ENCODE peak calls at places on chromosomes 12 and 14, in five cellular contexts. M is lung, G is OCI-LY7, L is mucosa of descending colon, P is glutamatergic neuron. I is an unnamed sample.

GRCh38 chr14:96122496-96122895 is 82.1 kb upstream of the BDKRB2 start:
- DNase-seq in M (no peak), G (no peak), L (no peak), P (peak), I (peak)

GRCh38 chr12:96399081-96399918 is 939 bp downstream of the CDK17 start:
- DNase-seq in M (peak), G (peak), L (peak), P (peak), I (peak)

GRCh38 chr12:4156317-4156716 is 117.2 kb upstream of the CCND2 start:
- DNase-seq in M (no peak), G (no peak), L (no peak), P (no peak), I (no peak)

GRCh38 chr12:2156333-2156732 is 103.5 kb downstream of the CACNA1C start:
- DNase-seq in M (no peak), G (no peak), L (no peak), P (no peak), I (no peak)

GRCh38 chr12:132540436-132540835 is 50.5 kb downstream of the FBRSL1 start:
- DNase-seq in M (no peak), G (no peak), L (no peak), P (no peak), I (no peak)

GRCh38 chr12:20376984-20377383 is 8.6 kb downstream of the PDE3A start:
- DNase-seq in M (no peak), G (peak), L (no peak), P (no peak), I (no peak)

GRCh38 chr12:50061172-50061571 is 3.8 kb downstream of the ASIC1 start:
- DNase-seq in M (no peak), G (no peak), L (no peak), P (no peak), I (no peak)

GRCh38 chr14:80491131-80491530 is 279.8 kb upstream of the DIO2 start:
- DNase-seq in M (no peak), G (peak), L (peak), P (no peak), I (no peak)

GRCh38 chr12:113996026-113996425 is 29.9 kb upstream of the RBM19 start:
- DNase-seq in M (no peak), G (no peak), L (no peak), P (no peak), I (no peak)

GRCh38 chr12:57781241-57781640 is 1.3 kb upstream of the TSFM start:
- DNase-seq in M (no peak), G (no peak), L (no peak), P (no peak), I (no peak)

GRCh38 chr12:110688446-110689001 is 391 bp downstream of the HVCN1 start:
- DNase-seq in M (no peak), G (no peak), L (no peak), P (peak), I (no peak)

GRCh38 chr14:99424306-99424877 is 56.3 kb downstream of the SETD3 start:
- DNase-seq in M (no peak), G (peak), L (no peak), P (no peak), I (no peak)

GRCh38 chr12:57095440-57095839 is 6.5 kb downstream of the NAB2 start:
- DNase-seq in M (no peak), G (no peak), L (no peak), P (no peak), I (no peak)

GRCh38 chr12:57631566-57632368 is 1.2 kb downstream of the B4GALNT1 start:
- DNase-seq in M (no peak), G (no peak), L (no peak), P (peak), I (peak)

GRCh38 chr12:103742349-103742784 is 98.7 kb downstream of the NT5DC3 start:
- DNase-seq in M (no peak), G (no peak), L (no peak), P (no peak), I (no peak)

GRCh38 chr12:5507536-5507935 is 75.6 kb downstream of the NTF3 start:
- DNase-seq in M (no peak), G (no peak), L (no peak), P (no peak), I (no peak)

GRCh38 chr12:98864363-98864762 is 219.3 kb downstream of the APAF1 start:
- DNase-seq in M (no peak), G (no peak), L (no peak), P (no peak), I (no peak)

GRCh38 chr12:13101854-13102375 is 1.6 kb downstream of the GSG1 start:
- DNase-seq in M (no peak), G (peak), L (no peak), P (no peak), I (no peak)

GRCh38 chr14:77284066-77284855 is 13.3 kb upstream of the NGB start:
- DNase-seq in M (no peak), G (no peak), L (no peak), P (peak), I (no peak)

GRCh38 chr12:55446334-55446733 is 2.5 kb downstream of the OR6C2 start:
- DNase-seq in M (no peak), G (no peak), L (no peak), P (no peak), I (no peak)
- TF ChIP-seq CTCF in M (no peak), G (peak), L (no peak), P (no peak), I (peak)

GRCh38 chr12:123601602-123602489 is at the start of gene DDX55:
- DNase-seq in M (peak), G (peak), L (peak), P (peak), I (peak)
- TF ChIP-seq CTCF in M (no peak), G (peak), L (peak), P (no peak), I (peak)

DNA sequence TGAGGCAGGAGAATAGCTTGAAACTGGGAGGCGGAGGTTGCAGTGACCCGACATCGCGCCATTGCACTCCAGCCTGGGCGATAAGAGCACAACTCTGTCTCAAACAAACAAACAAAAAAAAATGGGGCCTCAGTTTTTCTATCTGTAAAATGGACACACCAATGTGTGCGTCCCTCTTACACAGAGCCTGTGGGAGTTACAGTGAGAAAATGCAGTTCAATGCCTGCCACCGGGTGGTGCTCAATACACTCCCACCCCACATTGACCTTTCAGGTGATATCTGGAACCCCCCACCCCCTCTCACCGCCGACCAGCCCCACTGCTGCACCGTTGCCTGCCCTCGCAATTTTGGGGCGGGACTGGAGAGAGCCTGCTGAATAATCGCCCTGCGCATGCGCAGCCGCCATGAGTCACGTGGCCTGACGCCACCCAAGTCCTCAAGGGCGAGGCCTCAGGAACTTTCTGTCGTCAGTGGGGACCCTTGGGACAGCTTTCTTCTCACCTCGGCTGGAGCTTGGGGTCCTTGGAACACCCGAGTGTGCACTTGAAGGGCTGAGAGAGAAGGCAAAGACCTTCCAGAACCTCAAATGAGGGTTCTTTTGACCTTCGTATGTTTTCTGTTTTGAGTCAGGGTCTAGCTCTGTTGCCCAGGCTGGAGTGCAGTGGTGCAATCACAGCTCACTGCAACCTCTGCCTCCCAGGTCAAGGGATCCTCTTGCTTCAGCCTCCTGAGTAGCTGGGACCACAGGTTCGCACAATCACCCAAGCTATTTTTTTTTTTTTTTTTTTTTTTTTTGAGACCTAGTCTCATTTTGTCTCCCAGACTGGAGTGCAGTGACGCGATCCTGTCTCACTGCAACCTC is 14.6 kb upstream of the CABP1 start:
- DNase-seq in M (no peak), G (peak), L (no peak), P (no peak), I (no peak)
- TF ChIP-seq CTCF in M (no peak), G (peak), L (no peak), P (no peak), I (peak)

DNA sequence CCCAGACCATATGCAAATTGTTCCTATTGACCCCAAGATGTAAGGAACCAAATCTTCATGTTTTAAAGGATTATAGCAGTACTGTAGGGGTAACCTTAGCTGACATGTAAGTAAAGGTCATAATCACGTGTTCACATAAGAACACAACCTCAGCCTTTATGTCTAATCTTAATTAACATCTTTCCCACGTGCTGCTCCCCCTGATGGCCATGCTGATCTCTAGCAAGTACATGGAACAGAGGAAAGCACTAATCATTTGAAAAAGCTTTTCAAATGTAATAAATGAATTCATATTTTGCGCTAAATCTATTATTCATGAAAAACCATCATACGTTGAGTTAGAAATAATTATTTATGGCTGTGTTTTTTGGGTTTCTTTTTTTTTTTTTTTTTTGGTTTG is 30.5 kb upstream of the ITPR2 start:
- DNase-seq in M (no peak), G (peak), L (no peak), P (no peak), I (no peak)
- TF ChIP-seq CTCF in M (no peak), G (peak), L (no peak), P (no peak), I (peak)

GRCh38 chr14:61754627-61755381 is 7.4 kb upstream of the SNAPC1 start:
- DNase-seq in M (no peak), G (no peak), L (no peak), P (no peak), I (no peak)

GRCh38 chr14:61752626-61753025 is 9.6 kb upstream of the SNAPC1 start:
- DNase-seq in M (no peak), G (peak), L (no peak), P (no peak), I (no peak)

GRCh38 chr14:61756135-61756534 is 6.1 kb upstream of the SNAPC1 start:
- DNase-seq in M (no peak), G (no peak), L (no peak), P (no peak), I (no peak)

GRCh38 chr14:61751475-61751989 is 10.7 kb upstream of the SNAPC1 start:
- DNase-seq in M (no peak), G (no peak), L (no peak), P (no peak), I (no peak)

GRCh38 chr14:61753631-61754030 is 8.6 kb upstream of the SNAPC1 start:
- DNase-seq in M (no peak), G (peak), L (no peak), P (no peak), I (no peak)
- TF ChIP-seq CTCF in M (no peak), G (peak), L (no peak), P (no peak), I (no peak)

DNA sequence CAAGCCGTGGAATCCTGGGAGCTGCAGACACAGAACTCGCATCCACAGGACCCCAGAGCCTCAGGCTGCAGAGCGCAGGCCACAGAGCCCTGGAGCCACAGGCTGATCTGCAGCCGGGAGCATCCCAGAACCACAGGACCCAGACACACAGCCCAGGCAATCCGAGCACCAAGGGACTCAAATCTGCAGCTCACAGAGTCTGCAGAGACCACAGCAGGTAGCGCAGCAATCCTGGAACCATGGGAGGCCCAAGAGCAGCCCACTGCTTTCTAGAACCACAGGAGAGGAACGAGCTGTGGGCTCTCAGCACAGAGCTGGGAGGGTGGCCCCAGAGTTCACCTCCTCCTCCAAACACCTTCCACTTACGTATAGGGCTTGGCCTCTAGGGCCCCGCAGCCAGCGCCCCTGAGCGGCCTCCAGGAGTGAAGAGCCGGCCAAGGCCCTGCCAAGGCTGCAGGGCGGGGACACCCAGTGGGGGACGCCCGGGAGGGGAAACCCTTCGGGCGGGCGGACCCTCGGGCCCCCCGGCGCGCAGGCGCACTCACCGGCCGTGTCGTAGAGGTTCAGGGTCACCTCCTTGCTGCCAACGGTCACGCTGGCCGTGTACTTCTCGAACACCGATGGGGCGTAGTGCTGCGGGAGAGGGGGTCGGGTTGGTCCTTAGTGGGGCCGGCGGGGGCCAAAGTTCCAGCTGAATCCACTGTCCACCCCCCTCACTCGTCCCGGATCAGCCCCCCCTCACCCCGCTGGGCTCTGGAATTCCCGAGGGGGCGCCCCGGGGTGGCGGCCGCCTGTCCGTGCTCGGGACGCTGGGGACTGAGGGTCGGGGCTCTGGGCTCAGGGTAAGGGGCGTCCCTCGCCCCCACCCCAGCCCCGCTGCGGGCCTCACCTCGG is 634 bp downstream of the RHOF start:
- DNase-seq in M (peak), G (peak), L (peak), P (no peak), I (no peak)
- TF ChIP-seq CTCF in M (no peak), G (peak), L (no peak), P (no peak), I (no peak)

DNA sequence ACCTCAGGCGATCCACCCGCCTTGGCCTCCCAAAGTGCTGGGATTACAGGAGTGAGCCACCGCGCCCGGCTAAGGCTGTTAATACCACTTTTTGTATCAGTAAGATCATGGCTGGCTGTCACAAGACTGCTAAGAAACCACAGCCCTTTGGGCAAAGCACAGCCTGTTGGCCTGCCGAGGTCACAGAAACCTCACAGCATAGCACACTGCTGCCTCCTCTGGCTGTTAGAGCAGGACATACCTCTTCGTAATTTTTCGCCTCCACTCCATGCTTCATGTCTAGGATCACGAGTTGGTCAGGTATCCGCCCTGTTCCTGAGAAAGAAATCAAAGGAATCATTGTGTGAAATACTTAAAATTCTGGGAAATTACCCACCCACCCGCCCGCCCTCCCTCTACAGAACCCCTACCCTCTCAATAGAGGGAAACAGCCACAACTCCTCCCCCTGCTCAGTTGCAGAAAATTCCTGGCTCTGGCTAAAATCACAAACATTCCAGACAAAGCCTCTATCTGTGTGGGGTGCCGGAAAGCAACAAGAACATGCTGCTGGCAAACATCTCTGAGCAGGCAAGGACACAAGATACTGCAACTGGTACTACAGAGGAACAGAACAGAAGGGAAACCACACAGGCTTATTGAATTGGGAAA is 20.7 kb upstream of the NEK9 start:
- DNase-seq in M (peak), G (no peak), L (peak), P (peak), I (peak)
- TF ChIP-seq CTCF in M (peak), G (peak), L (peak), P (no peak), I (peak)

DNA sequence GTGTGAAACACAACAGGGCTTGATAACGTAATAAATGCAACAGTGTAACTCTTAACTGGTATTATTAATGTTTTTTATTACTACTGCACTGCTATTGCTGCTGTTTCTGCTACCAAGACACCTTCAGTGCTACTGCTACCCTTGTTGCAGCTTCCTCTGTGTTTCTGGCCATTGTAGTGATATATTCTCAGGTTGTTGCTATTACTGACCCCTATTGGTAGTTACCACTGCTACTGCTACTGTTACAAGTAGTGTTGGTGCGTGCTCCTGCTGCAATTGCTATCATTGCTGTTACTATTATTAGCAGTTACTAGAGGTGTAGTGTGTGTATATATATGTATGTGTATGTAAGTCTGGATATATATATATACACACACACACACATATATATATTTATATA is 87.2 kb upstream of the PTPRB start:
- DNase-seq in M (no peak), G (peak), L (no peak), P (no peak), I (no peak)
- TF ChIP-seq CTCF in M (no peak), G (peak), L (no peak), P (no peak), I (peak)

GRCh38 chr12:72560370-72560769 is 288.2 kb downstream of the TRHDE start:
- DNase-seq in M (no peak), G (no peak), L (no peak), P (no peak), I (no peak)
- TF ChIP-seq CTCF in M (no peak), G (no peak), L (no peak), P (peak), I (no peak)

DNA sequence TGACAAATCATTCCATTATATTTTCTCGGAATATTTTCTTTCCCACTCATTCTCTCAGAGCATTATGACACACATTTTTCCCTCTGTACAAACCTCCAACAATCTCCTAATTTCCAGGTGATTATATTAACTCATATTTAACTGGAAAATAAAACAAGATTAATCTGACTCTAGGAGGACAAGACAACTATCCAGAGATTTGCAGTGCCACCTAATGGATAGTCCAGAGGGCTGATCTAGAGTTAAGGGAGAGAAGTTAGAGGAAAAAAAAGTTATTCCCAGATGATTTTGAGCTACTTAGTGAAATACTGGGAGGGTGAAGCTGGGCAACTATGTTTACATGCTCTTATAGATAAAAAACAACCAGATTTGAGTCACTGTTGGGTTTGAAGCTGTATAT is 161.7 kb downstream of the ALX1 start:
- DNase-seq in M (no peak), G (no peak), L (no peak), P (no peak), I (no peak)
- TF ChIP-seq CTCF in M (no peak), G (peak), L (no peak), P (no peak), I (no peak)